ENCODE peak calls at places on chromosome 16, in six cellular contexts. P, G, H, D, W and V are unnamed samples. For H3K4me1, the result is how much of the 10 kb centered on the place peaks cover.

GRCh38 chr16:57377080-57377841 is 5.0 kb downstream of the CX3CL1 start:
- DNase-seq in H (no peak), D (no peak), G (no peak), W (no peak), P (peak), V (peak)

GRCh38 chr16:6482861-6483530 is 849.6 kb upstream of the RBFOX1 start:
- DNase-seq in H (no peak), D (no peak), G (no peak), W (no peak), P (no peak), V (no peak)

GRCh38 chr16:10519929-10520868 is 60.2 kb downstream of the EMP2 start:
- DNase-seq in G (no peak), D (no peak), H (no peak), P (no peak), W (no peak), V (no peak)

GRCh38 chr16:12900599-12901203 is 697 bp upstream of the SHISA9 start:
- DNase-seq in G (no peak), H (no peak), P (no peak), W (no peak), D (no peak), V (no peak)

GRCh38 chr16:1199342-1200013 is 25.6 kb downstream of the TPSG1 start:
- DNase-seq in W (no peak), D (no peak), H (no peak), P (no peak), G (no peak), V (no peak)

GRCh38 chr16:22314661-22315626 is 17.7 kb downstream of the POLR3E start:
- DNase-seq in H (no peak), P (no peak), D (peak), G (no peak), W (no peak), V (no peak)

GRCh38 chr16:55552621-55553020 is 13.9 kb upstream of the CAPNS2 start:
- DNase-seq in G (peak), D (no peak), H (no peak), P (peak), W (no peak), V (no peak)

GRCh38 chr16:67995423-67995822 is 3.9 kb downstream of the DPEP2 start:
- DNase-seq in H (no peak), G (no peak), D (no peak), W (no peak), P (no peak), V (no peak)

GRCh38 chr16:77514500-77515225 is 79.8 kb upstream of the ADAMTS18 start:
- DNase-seq in H (no peak), P (no peak), D (no peak), G (no peak), W (no peak), V (no peak)

GRCh38 chr16:28486266-28486665 is 5.6 kb downstream of the CLN3 start:
- DNase-seq in G (no peak), P (no peak), D (no peak), W (no peak), H (no peak), V (no peak)

GRCh38 chr16:55625843-55626242 is 29.9 kb upstream of the SLC6A2 start:
- DNase-seq in D (no peak), G (no peak), W (no peak), P (no peak), H (no peak), V (no peak)

GRCh38 chr16:49000594-49000993 is 281.0 kb downstream of the CBLN1 start:
- DNase-seq in D (no peak), P (peak), W (no peak), G (no peak), H (no peak), V (no peak)

GRCh38 chr16:4318171-4318910 is 2.5 kb downstream of the GLIS2 start:
- DNase-seq in W (no peak), P (no peak), D (no peak), G (no peak), H (no peak), V (no peak)

GRCh38 chr16:90077757-90078593 is 844 bp upstream of the PRDM7 start:
- DNase-seq in G (peak), H (no peak), W (peak), D (peak), P (peak), V (no peak)

GRCh38 chr16:24995469-24995868 is 19.7 kb downstream of the ARHGAP17 start:
- DNase-seq in W (no peak), P (no peak), G (no peak), D (no peak), H (no peak), V (no peak)

GRCh38 chr16:85789773-85790172 is 9.6 kb downstream of the EMC8 start:
- DNase-seq in P (no peak), G (no peak), D (no peak), H (no peak), W (no peak), V (no peak)

GRCh38 chr16:87924937-87925670 is 11.2 kb downstream of the CA5A start:
- DNase-seq in G (no peak), W (no peak), H (no peak), P (no peak), D (no peak), V (peak)

GRCh38 chr16:662597-662996 is 5.3 kb upstream of the RHOT2 start:
- DNase-seq in H (no peak), W (no peak), G (no peak), P (no peak), D (no peak), V (no peak)

GRCh38 chr16:1721372-1721771 is 15.4 kb downstream of the MAPK8IP3 start:
- DNase-seq in P (no peak), G (no peak), D (no peak), W (no peak), H (no peak), V (no peak)

GRCh38 chr16:832652-833336 is 32.3 kb upstream of the GNG13 start:
- DNase-seq in H (no peak), D (no peak), W (no peak), P (peak), G (no peak), V (no peak)

GRCh38 chr16:7867831-7868230 is 535.2 kb downstream of the RBFOX1 start:
- DNase-seq in P (no peak), H (no peak), W (no peak), D (no peak), G (no peak), V (no peak)

GRCh38 chr16:80189481-80190163 is 351.2 kb upstream of the DYNLRB2 start:
- DNase-seq in P (no peak), H (no peak), D (no peak), G (no peak), W (no peak), V (no peak)

GRCh38 chr16:1330260-1330914 is 3.1 kb upstream of the BAIAP3 start:
- DNase-seq in G (no peak), H (no peak), P (no peak), D (no peak), W (no peak), V (no peak)

GRCh38 chr16:18931756-18932155 is 5.5 kb upstream of the SMG1 start:
- DNase-seq in G (no peak), W (no peak), D (no peak), H (peak), P (no peak), V (no peak)
- H3K27ac ChIP-seq in G (no peak), W (no peak), D (no peak), H (peak), P (no peak), V (no peak)

DNA sequence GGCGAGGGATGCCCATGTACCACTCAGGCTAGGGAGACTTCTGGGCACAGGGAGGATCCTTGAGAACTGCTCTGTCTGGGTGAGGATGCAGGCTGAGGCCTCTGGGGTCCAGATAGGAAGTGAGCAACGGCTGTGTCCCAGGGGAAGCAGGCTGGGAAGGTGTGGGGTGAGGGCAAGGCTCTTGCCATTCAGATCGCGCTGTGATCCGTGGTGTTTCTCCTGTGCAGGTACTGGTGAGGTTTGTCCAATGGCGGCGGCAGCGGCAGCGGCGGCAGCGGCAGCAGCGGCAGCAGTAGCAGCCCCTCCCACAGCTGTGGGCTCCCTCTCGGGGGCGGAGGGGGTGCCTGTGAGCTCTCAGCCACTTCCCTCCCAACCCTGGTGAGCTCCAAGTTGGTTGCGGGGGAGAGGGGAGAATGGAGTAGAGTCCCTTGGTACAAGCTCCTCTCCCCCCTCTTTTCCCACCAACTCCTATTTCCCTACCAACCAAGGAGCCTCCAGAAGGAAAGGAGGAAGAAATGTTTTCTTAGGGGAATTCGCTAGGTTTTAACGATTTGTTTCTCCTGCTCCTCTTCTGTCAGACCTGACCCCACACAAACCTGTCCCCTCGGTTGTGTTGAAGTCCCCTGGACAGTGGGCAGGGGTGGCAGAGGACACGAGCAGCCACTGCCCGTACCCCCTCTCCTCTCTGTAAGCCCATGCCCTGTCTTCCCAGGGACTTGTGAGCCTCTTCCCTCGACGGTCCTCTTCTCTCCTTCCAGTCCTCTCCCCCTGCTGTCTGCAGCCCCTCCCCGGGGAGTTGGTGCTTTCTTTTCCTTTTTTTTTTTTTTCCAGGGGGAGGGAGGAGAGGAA is 1.9 kb upstream of the PRRT2 start:
- DNase-seq in G (peak), P (no peak), H (no peak), W (peak), D (no peak), V (no peak)
- H3K4me3 ChIP-seq in G (peak), P (no peak), H (peak), W (no peak), D (peak), V (no peak)

GRCh38 chr16:3131755-3132377 is 3.0 kb upstream of the ZNF213 start:
- DNase-seq in W (no peak), G (peak), P (peak), D (peak), H (peak), V (peak)
- H3K4me1 ChIP-seq in W (half or more), G (under half), P (under half), D (under half), H (under half), V (under half)

GRCh38 chr16:50604065-50604418 is 55.8 kb downstream of the NKD1 start:
- DNase-seq in D (no peak), W (no peak), P (no peak), H (no peak), G (no peak), V (no peak)
- H3K27ac ChIP-seq in D (no peak), W (no peak), P (peak), H (no peak), G (no peak), V (no peak)